ENCODE peak calls at places on chromosomes 12 and 14, in four cellular contexts. One of them, this sample, is unnamed.

GRCh38 chr14:90281261-90281660 is 24.9 kb downstream of the PSMC1 start:
- DNase-seq in GM23248: peak; percentile 90
- DNase-seq in CD8-positive, alpha-beta memory T cell: no peak
- DNase-seq in adrenal gland: no peak
- DNase-seq in this sample: peak; percentile 82

GRCh38 chr12:121803861-121804416 is at the start of gene SETD1B:
- DNase-seq in GM23248: peak; percentile 75
- DNase-seq in CD8-positive, alpha-beta memory T cell: no peak
- DNase-seq in adrenal gland: peak; percentile 74
- DNase-seq in this sample: peak; percentile 66

GRCh38 chr12:76455582-76456345 is 103.8 kb downstream of the OSBPL8 start:
- DNase-seq in GM23248: peak; percentile 93
- DNase-seq in CD8-positive, alpha-beta memory T cell: no peak
- DNase-seq in adrenal gland: peak; percentile 14
- DNase-seq in this sample: peak; percentile 65

GRCh38 chr12:54378791-54379400 is 5.6 kb downstream of the ZNF385A start:
- DNase-seq in GM23248: peak; percentile 76
- DNase-seq in CD8-positive, alpha-beta memory T cell: peak; percentile 16
- DNase-seq in adrenal gland: peak; percentile 74
- DNase-seq in this sample: no peak

GRCh38 chr12:42192258-42192657 is 45.8 kb downstream of the YAF2 start:
- DNase-seq in GM23248: no peak
- DNase-seq in CD8-positive, alpha-beta memory T cell: no peak
- DNase-seq in adrenal gland: no peak
- DNase-seq in this sample: no peak

GRCh38 chr12:54572881-54573280 is 15.6 kb downstream of the PPP1R1A start:
- DNase-seq in GM23248: no peak
- DNase-seq in CD8-positive, alpha-beta memory T cell: no peak
- DNase-seq in adrenal gland: no peak
- DNase-seq in this sample: no peak

GRCh38 chr12:121005346-121005815 is 10.9 kb downstream of the C12orf43 start:
- DNase-seq in GM23248: peak; percentile 70
- DNase-seq in CD8-positive, alpha-beta memory T cell: peak; percentile 28
- DNase-seq in adrenal gland: peak; percentile 27
- DNase-seq in this sample: no peak

GRCh38 chr12:3302406-3303041 is 188.5 kb upstream of the PRMT8 start:
- DNase-seq in GM23248: peak; percentile 40
- DNase-seq in CD8-positive, alpha-beta memory T cell: no peak
- DNase-seq in adrenal gland: no peak
- DNase-seq in this sample: no peak

GRCh38 chr12:80632835-80633234 is 74.6 kb upstream of the MYF6 start:
- DNase-seq in GM23248: peak; percentile 19
- DNase-seq in CD8-positive, alpha-beta memory T cell: no peak
- DNase-seq in adrenal gland: peak; percentile 7
- DNase-seq in this sample: peak; percentile 12

GRCh38 chr14:78403278-78403815 is 233.2 kb downstream of the NRXN3 start:
- DNase-seq in GM23248: peak; percentile 50
- DNase-seq in CD8-positive, alpha-beta memory T cell: no peak
- DNase-seq in adrenal gland: no peak
- DNase-seq in this sample: no peak

GRCh38 chr12:74259199-74259598 is 278.4 kb upstream of the ATXN7L3B start:
- DNase-seq in GM23248: no peak
- DNase-seq in CD8-positive, alpha-beta memory T cell: no peak
- DNase-seq in adrenal gland: no peak
- DNase-seq in this sample: no peak

GRCh38 chr12:100666588-100666987 is 93.1 kb downstream of the GAS2L3 start:
- DNase-seq in GM23248: no peak
- DNase-seq in CD8-positive, alpha-beta memory T cell: no peak
- DNase-seq in adrenal gland: no peak
- DNase-seq in this sample: no peak
- H3K27me3 ChIP-seq in GM23248: no peaks in the 10 kb centered on the region
- H3K27me3 ChIP-seq in CD8-positive, alpha-beta memory T cell: no peaks in the 10 kb centered on the region
- H3K27me3 ChIP-seq in adrenal gland: no peaks in the 10 kb centered on the region
- H3K27me3 ChIP-seq in this sample: no peaks in the 10 kb centered on the region

GRCh38 chr12:24603371-24603770 is 345.5 kb downstream of the BCAT1 start:
- DNase-seq in GM23248: no peak
- DNase-seq in CD8-positive, alpha-beta memory T cell: no peak
- DNase-seq in adrenal gland: no peak
- DNase-seq in this sample: no peak

GRCh38 chr12:24596768-24597388 is 352.0 kb downstream of the BCAT1 start:
- DNase-seq in GM23248: peak; percentile 46
- DNase-seq in CD8-positive, alpha-beta memory T cell: no peak
- DNase-seq in adrenal gland: no peak
- DNase-seq in this sample: peak; percentile 31

GRCh38 chr12:24600559-24600958 is 348.3 kb downstream of the BCAT1 start:
- DNase-seq in GM23248: peak; percentile 22
- DNase-seq in CD8-positive, alpha-beta memory T cell: no peak
- DNase-seq in adrenal gland: no peak
- DNase-seq in this sample: no peak

GRCh38 chr12:24599737-24600136 is 349.2 kb downstream of the BCAT1 start:
- DNase-seq in GM23248: no peak
- DNase-seq in CD8-positive, alpha-beta memory T cell: no peak
- DNase-seq in adrenal gland: no peak
- DNase-seq in this sample: no peak

DNA sequence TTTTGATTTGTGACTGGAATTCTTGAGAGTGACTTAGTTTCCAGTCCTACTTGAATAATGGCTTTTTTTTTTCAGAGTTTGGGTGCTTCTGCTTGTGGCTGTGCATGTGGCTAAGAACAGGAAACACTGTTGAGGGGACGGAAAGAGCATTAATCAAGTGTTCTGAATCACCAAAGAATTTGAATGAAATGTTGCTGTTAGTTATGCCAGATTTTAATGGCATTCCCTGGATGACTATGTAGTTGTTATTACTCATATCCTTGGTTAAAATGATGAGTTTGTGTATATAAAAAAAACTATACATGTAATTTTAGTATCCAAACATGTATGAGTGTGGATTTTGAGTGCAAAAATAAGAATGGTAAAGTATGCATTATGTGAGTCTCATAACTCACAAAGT is 347.9 kb downstream of the BCAT1 start:
- DNase-seq in GM23248: peak; percentile 69
- DNase-seq in CD8-positive, alpha-beta memory T cell: no peak
- DNase-seq in adrenal gland: no peak
- DNase-seq in this sample: no peak
- H3K27ac ChIP-seq in GM23248: no peak overlapping the region
- H3K27ac ChIP-seq in CD8-positive, alpha-beta memory T cell: no peak overlapping the region
- H3K27ac ChIP-seq in adrenal gland: no peak overlapping the region
- H3K27ac ChIP-seq in this sample: peak overlapping the region; percentile 43

DNA sequence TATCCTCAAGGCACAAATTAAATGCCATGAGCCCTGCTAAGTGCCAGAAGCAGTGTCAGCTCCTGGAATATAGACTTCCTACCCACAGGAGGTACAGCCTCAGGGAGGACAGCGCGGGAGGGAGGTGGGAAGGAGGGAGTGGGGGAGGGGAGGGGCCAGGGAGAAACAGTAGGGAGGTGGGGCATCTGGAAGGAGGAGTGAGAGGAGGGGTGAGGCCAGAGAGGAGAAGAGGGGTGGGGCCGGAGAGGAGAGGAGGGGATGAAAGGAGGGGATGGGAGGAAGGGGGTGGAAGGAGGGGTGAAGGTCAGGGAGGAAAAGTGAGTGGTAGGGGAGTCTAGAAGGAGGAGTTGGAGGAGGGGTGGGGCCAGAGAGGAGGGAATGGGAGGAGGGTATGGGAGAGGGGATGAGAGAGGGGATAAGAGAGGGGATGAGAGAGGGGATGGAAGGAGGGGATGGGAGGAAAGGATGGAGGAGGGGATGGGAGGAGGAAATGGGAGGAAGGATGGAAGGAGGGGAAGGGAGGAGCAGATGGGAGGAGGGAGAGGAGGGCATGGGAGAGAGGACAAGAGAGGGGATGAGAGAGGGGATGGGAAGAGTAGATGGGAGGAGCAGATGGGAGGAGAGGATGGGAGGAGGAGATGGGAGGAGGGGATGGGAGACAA is 9.2 kb upstream of the CCDC197 start:
- DNase-seq in GM23248: no peak
- DNase-seq in CD8-positive, alpha-beta memory T cell: no peak
- DNase-seq in adrenal gland: no peak
- DNase-seq in this sample: no peak
- H3K4me1 ChIP-seq in GM23248: peaks cover 20% of the 10 kb centered on the region
- H3K4me1 ChIP-seq in CD8-positive, alpha-beta memory T cell: no peaks in the 10 kb centered on the region
- H3K4me1 ChIP-seq in adrenal gland: no peaks in the 10 kb centered on the region
- H3K4me1 ChIP-seq in this sample: peaks cover 17% of the 10 kb centered on the region

GRCh38 chr14:30753452-30753851 is 120.9 kb upstream of the COCH start:
- DNase-seq in GM23248: no peak
- DNase-seq in CD8-positive, alpha-beta memory T cell: no peak
- DNase-seq in adrenal gland: no peak
- DNase-seq in this sample: no peak

GRCh38 chr14:30754778-30755177 is 119.6 kb upstream of the COCH start:
- DNase-seq in GM23248: no peak
- DNase-seq in CD8-positive, alpha-beta memory T cell: no peak
- DNase-seq in adrenal gland: no peak
- DNase-seq in this sample: no peak

GRCh38 chr14:30757082-30757481 is 117.3 kb upstream of the COCH start:
- DNase-seq in GM23248: no peak
- DNase-seq in CD8-positive, alpha-beta memory T cell: no peak
- DNase-seq in adrenal gland: no peak
- DNase-seq in this sample: no peak

GRCh38 chr14:30759172-30760125 is 114.9 kb upstream of the COCH start:
- DNase-seq in GM23248: no peak
- DNase-seq in CD8-positive, alpha-beta memory T cell: no peak
- DNase-seq in adrenal gland: no peak
- DNase-seq in this sample: no peak

DNA sequence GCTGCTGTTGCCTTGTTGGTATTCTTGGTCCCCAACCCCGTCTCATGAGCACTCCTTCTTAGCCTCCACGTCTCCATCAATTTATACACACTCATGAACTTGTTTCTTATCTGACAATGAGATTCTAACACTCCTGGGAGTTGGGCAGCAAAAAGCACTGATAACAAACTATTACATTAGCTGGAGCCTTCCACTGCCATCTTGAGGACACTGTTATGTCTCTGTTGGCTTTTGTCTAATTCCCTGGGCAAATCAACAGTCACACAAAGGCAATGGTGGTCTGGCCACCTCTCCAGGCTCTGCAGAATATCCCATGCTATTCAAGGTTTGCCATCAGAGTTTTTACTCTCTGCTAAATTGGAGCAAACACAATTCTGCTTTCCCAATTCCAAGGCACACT is 117.8 kb upstream of the COCH start:
- DNase-seq in GM23248: no peak
- DNase-seq in CD8-positive, alpha-beta memory T cell: no peak
- DNase-seq in adrenal gland: no peak
- DNase-seq in this sample: no peak
- H3K27me3 ChIP-seq in GM23248: peaks cover 8% of the 10 kb centered on the region
- H3K27me3 ChIP-seq in CD8-positive, alpha-beta memory T cell: no peaks in the 10 kb centered on the region
- H3K27me3 ChIP-seq in adrenal gland: no peaks in the 10 kb centered on the region
- H3K27me3 ChIP-seq in this sample: no peaks in the 10 kb centered on the region

DNA sequence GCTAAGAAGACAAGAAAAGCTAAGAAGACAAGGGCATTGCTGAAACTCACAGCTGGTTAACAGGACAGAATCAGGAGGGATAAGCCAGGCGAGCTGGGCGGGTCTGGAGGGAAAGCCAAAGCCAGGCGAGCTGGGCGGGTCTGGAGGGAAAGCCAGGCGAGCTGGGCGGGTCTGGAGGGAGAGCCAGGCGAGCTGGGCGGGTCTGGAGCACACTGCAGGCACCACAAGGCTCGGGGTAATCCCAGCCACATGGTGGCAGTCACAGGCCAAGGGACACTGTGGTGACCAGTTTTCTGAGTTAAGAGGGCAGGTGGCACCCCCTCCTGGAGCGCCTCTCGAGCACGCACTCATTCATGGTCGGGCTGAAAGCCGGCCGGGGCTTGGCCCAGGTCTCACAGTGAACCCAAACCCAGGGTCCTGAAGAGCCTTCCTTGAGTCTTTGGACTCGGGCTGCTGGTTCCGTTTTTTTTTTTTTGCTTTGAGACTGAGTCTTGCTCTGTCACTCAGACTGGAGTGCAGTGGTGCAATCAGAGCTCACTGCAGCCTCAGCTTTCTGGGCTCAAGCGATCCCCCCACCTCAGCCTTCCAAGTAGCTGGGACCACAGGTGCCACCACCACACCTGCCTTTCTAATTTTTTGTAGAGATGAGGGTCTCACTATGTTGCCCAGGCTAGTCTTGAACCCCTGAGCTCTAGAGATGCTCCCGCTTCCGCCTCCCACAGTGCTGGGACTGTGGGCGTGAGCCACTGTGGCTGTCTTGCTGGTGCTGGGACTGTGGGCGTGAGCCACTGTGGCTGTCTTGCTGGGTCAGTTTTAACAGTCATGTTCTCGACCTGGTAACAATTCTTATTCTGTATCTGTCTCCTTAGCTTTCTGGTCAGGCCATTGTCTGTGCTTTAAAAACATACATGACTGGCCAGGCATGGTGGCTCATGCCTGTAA is 40.2 kb downstream of the HSP90AA1 start:
- DNase-seq in GM23248: peak; percentile 51
- DNase-seq in CD8-positive, alpha-beta memory T cell: no peak
- DNase-seq in adrenal gland: peak; percentile 95
- DNase-seq in this sample: peak; percentile 14
- H3K27ac ChIP-seq in GM23248: no peak overlapping the region
- H3K27ac ChIP-seq in CD8-positive, alpha-beta memory T cell: no peak overlapping the region
- H3K27ac ChIP-seq in adrenal gland: no peak overlapping the region
- H3K27ac ChIP-seq in this sample: no peak overlapping the region

GRCh38 chr14:68109132-68109531 is 289.6 kb downstream of the RAD51B start:
- DNase-seq in GM23248: peak; percentile 66
- DNase-seq in CD8-positive, alpha-beta memory T cell: no peak
- DNase-seq in adrenal gland: no peak
- DNase-seq in this sample: no peak
- H3K4me1 ChIP-seq in GM23248: peaks cover 29% of the 10 kb centered on the region
- H3K4me1 ChIP-seq in CD8-positive, alpha-beta memory T cell: peaks cover 10% of the 10 kb centered on the region
- H3K4me1 ChIP-seq in adrenal gland: no peaks in the 10 kb centered on the region
- H3K4me1 ChIP-seq in this sample: peaks cover 16% of the 10 kb centered on the region

GRCh38 chr12:123873795-123874194 is 98.8 kb downstream of the CCDC92 start:
- DNase-seq in GM23248: no peak
- DNase-seq in CD8-positive, alpha-beta memory T cell: no peak
- DNase-seq in adrenal gland: no peak
- DNase-seq in this sample: no peak
- H3K27me3 ChIP-seq in GM23248: peaks cover 29% of the 10 kb centered on the region
- H3K27me3 ChIP-seq in CD8-positive, alpha-beta memory T cell: no peaks in the 10 kb centered on the region
- H3K27me3 ChIP-seq in adrenal gland: peaks cover 5% of the 10 kb centered on the region
- H3K27me3 ChIP-seq in this sample: peaks cover 11% of the 10 kb centered on the region

This sample was measured in SJSA1.